ENCODE peak calls at places on chromosomes 3 and 15, in five cellular contexts. S is naive thymus-derived CD8-positive, alpha-beta T cell; H is NCI-H187; W is HL-60; P is posterior cingulate gyrus. K is an unnamed sample.

GRCh38 chr15:73797366-73798158 is 44.4 kb upstream of the INSYN1 start:
- DNase-seq in S (no peak), H (no peak), W (no peak), P (peak), K (no peak)

GRCh38 chr3:72306800-72307341 is 521.9 kb upstream of the PROK2 start:
- DNase-seq in S (no peak), H (peak), W (no peak), P (peak), K (peak)

GRCh38 chr3:194364652-194365434 is 4.7 kb downstream of the LRRC15 start:
- DNase-seq in S (no peak), H (no peak), W (no peak), P (no peak), K (no peak)

GRCh38 chr15:96340611-96341464 is 10.3 kb downstream of the NR2F2 start:
- DNase-seq in S (no peak), H (peak), W (no peak), P (peak), K (no peak)

GRCh38 chr3:172530566-172530965 is 7.3 kb upstream of the TNFSF10 start:
- DNase-seq in S (no peak), H (no peak), W (peak), P (no peak), K (no peak)

GRCh38 chr3:18346097-18346496 is 79.0 kb downstream of the SATB1 start:
- DNase-seq in S (no peak), H (no peak), W (no peak), P (no peak), K (no peak)

GRCh38 chr3:134796313-134797079 is 1.4 kb downstream of the EPHB1 start:
- DNase-seq in S (no peak), H (no peak), W (no peak), P (peak), K (no peak)

GRCh38 chr15:72285927-72286516 is 13.7 kb upstream of the PARP6 start:
- DNase-seq in S (peak), H (no peak), W (peak), P (peak), K (no peak)

GRCh38 chr3:135456182-135456790 is 509.2 kb upstream of the PPP2R3A start:
- DNase-seq in S (no peak), H (peak), W (no peak), P (no peak), K (no peak)

K was measured in AG09319.